ENCODE peak calls at places on chromosomes 2 and 18, in four cellular contexts. S is HCT116, C is astrocyte, M is K562. D is an unnamed sample.

GRCh38 chr18:55248497-55248896 is 289.2 kb upstream of the CCDC68 start:
- DNase-seq in C (no peak), S (no peak), M (no peak), D (no peak)

GRCh38 chr2:26469092-26469710 is 8.7 kb downstream of the OTOF start:
- DNase-seq in M (peak), C (peak), S (peak), D (peak)

GRCh38 chr2:61438670-61439069 is 32.2 kb downstream of the USP34 start:
- DNase-seq in S (no peak), C (no peak), M (no peak), D (no peak)

GRCh38 chr2:65159921-65160320 is 30.0 kb upstream of the RAB1A start:
- DNase-seq in C (no peak), S (no peak), M (no peak), D (no peak)

GRCh38 chr18:41719808-41720207 is 235.2 kb upstream of the PIK3C3 start:
- DNase-seq in M (no peak), C (peak), S (no peak), D (peak)

GRCh38 chr2:120651818-120652217 is 83.8 kb upstream of the GLI2 start:
- DNase-seq in S (no peak), C (no peak), M (no peak), D (no peak)

GRCh38 chr2:163264376-163264775 is 425.8 kb upstream of the KCNH7 start:
- DNase-seq in M (no peak), S (no peak), C (peak), D (no peak)

GRCh38 chr2:41827354-41827971 is 220.4 kb upstream of the PKDCC start:
- DNase-seq in C (no peak), S (no peak), M (no peak), D (no peak)

GRCh38 chr2:96642564-96643350 is at the start of gene FER1L5:
- DNase-seq in M (no peak), C (peak), S (peak), D (no peak)

GRCh38 chr18:74596959-74597661 is 560 bp upstream of the ZNF407 start:
- DNase-seq in S (no peak), C (peak), M (peak), D (peak)

GRCh38 chr18:474416-474815 is 26.1 kb downstream of the COLEC12 start:
- DNase-seq in M (no peak), C (peak), S (no peak), D (no peak)

GRCh38 chr2:26691881-26692813 is at the start of gene KCNK3:
- DNase-seq in S (no peak), C (peak), M (peak), D (peak)

GRCh38 chr18:77271720-77272481 is 22.3 kb downstream of the GALR1 start:
- DNase-seq in C (peak), S (no peak), M (no peak), D (no peak)

GRCh38 chr2:64595397-64596160 is 58.1 kb downstream of the SERTAD2 start:
- DNase-seq in M (no peak), S (peak), C (peak), D (no peak)

GRCh38 chr18:27130029-27130428 is 55.1 kb downstream of the CHST9 start:
- DNase-seq in M (no peak), S (no peak), C (no peak), D (no peak)

GRCh38 chr2:54416166-54416798 is 39.8 kb upstream of the SPTBN1 start:
- DNase-seq in C (no peak), S (no peak), M (no peak), D (peak)

GRCh38 chr2:240965296-240965904 is 33.0 kb upstream of the SNED1 start:
- DNase-seq in C (no peak), M (no peak), S (no peak), D (no peak)

GRCh38 chr18:6056171-6056932 is 161.0 kb upstream of the TMEM200C start:
- DNase-seq in C (peak), S (no peak), M (no peak), D (peak)

GRCh38 chr18:8977701-8978100 is 124.8 kb upstream of the NDUFV2 start:
- DNase-seq in M (no peak), C (no peak), S (no peak), D (no peak)

GRCh38 chr2:118121101-118121500 is 32.8 kb downstream of the INSIG2 start:
- DNase-seq in C (no peak), S (no peak), M (no peak), D (peak)

GRCh38 chr2:105671156-105671555 is 73.6 kb upstream of the NCK2 start:
- DNase-seq in S (no peak), C (peak), M (no peak), D (no peak)

GRCh38 chr2:64952113-64952895 is 36.9 kb upstream of the SLC1A4 start:
- DNase-seq in C (no peak), M (no peak), S (no peak), D (no peak)

GRCh38 chr2:99488999-99489757 is 639 bp downstream of the REV1 start:
- DNase-seq in C (peak), M (peak), S (no peak), D (peak)

GRCh38 chr2:212536385-212537310 is 2.0 kb downstream of the ERBB4 start:
- DNase-seq in S (no peak), M (no peak), C (no peak), D (peak)

GRCh38 chr2:134287323-134287722 is 33.5 kb downstream of the MGAT5 start:
- DNase-seq in S (no peak), C (no peak), M (no peak), D (no peak)

DNA sequence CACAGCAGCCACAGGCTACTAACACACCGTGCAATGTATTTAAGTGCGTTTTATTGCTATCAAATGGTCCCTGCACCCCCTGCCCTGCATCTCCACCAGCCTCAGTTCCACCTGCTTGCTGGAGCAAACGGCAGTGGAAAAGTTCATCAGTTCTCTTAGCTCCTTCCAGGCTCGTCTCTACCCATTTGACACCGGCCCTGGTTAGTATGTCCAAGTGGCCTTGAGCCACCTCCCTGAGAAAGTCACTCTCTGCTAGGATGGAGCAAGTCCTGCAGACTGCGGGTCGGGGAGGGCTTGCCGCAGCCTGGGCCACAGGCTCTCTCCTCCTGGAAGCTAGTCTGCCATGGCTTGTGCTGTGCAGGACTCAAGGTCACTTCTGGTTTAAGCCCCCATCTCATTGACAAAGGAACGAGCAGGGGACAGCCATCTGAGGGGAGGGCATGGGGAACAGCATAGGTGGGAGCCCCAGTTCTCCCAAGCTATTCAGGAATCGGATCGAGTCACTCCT is 74.9 kb downstream of the RHOB start:
- DNase-seq in M (no peak), C (no peak), S (no peak), D (no peak)
- TF ChIP-seq EZH2 in M (no peak), C (no peak), S (no peak), D (no peak)

DNA sequence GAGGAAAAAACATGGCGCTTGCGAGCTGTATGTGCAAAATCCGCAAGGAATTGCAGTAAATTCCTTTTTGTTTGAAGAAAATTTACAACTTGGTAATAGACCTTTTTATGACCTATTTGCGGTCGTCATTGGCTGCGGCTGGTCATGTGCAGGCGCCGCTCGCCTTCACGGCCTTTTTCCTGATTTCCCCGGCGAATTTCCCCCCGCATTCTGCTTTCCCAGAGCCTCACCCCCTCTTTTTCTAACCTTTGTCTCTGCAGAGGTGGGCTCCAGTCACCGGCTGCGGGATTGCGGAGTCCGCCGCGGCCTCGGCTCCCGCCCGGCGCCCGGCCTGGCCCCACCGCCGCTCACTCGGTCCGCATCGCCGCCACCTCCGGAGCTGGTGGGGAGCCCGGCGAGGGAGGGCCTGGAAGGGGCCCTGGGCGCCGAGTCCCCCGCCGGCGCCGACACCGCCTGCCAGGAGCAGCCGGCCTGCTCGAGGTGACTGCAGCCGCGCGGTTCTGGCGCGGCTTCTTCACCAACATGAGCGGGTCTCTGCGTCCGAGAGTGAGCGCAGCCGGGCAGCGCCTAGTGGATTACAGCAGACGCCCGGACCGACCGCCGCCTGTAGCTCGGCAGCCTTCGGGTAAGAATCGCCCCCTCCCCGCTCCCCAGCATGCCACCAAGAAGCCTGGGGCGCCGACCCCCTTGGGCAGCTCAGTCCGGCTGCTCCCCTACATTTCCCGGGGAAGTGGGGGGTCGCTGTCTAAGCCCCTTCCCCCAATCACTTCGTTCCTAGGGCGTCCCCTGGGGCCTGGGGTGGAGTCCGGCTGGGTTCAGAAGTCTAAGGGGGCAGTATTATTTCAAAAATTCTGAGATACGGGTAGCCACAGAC is 7.1 kb downstream of the HOXD8 start:
- DNase-seq in S (no peak), C (no peak), M (no peak), D (peak)
- TF ChIP-seq EZH2 in S (no peak), C (peak), M (no peak), D (no peak)

GRCh38 chr2:70767699-70768584 is at the start of gene ADD2:
- DNase-seq in C (peak), S (no peak), M (peak), D (peak)
- TF ChIP-seq EZH2 in C (peak), S (no peak), M (no peak), D (peak)

DNA sequence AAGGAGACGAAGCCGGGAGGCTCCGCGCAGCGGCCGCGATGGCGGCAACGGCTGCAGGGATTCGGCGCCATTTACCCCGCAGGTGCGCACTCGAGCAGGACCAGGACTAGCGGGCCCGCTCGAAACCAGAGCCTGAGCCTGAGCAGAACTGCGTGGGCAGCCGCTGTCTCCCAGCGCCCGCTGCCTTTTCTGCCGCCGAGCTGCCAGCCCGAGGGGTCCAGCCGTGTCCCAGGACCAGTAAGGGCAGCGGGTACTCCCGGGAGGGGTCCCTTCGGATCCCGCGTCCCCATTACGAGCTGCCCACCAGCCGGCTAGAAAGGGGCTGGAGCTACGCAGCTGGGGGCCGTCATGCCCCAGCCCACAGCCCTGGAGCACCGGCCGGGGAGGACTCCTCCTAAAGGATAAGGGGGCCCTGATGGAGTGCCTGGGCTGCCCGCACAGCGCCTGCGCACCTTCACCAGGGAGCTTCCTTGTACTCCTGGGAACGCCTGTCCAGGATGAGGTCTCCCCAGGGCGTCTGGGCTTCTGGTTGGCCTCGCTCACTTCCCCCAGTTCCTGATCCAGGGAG is 9.9 kb downstream of the ALPP start:
- DNase-seq in S (no peak), C (no peak), M (no peak), D (no peak)
- TF ChIP-seq EZH2 in S (no peak), C (no peak), M (no peak), D (no peak)

GRCh38 chr2:174333502-174334277 is 1.1 kb upstream of the SP9 start:
- DNase-seq in M (no peak), S (no peak), C (no peak), D (no peak)
- TF ChIP-seq EZH2 in M (no peak), S (no peak), C (peak), D (peak)

GRCh38 chr2:156331572-156332451 is 709 bp downstream of the NR4A2 start:
- DNase-seq in C (peak), M (peak), S (no peak), D (peak)
- TF ChIP-seq EZH2 in C (no peak), M (no peak), S (no peak), D (no peak)

GRCh38 chr2:239179851-239180371 is 220.9 kb downstream of the HDAC4 start:
- DNase-seq in C (no peak), M (no peak), S (no peak), D (no peak)

GRCh38 chr2:239181074-239181581 is 219.7 kb downstream of the HDAC4 start:
- DNase-seq in M (no peak), C (no peak), S (no peak), D (no peak)

GRCh38 chr2:239182981-239183791 is 217.6 kb downstream of the HDAC4 start:
- DNase-seq in C (no peak), M (no peak), S (no peak), D (no peak)

GRCh38 chr2:239180526-239181073 is 220.2 kb downstream of the HDAC4 start:
- DNase-seq in S (no peak), C (no peak), M (no peak), D (no peak)

GRCh38 chr2:239181601-239182471 is 219.0 kb downstream of the HDAC4 start:
- DNase-seq in S (no peak), M (no peak), C (no peak), D (no peak)
- TF ChIP-seq EZH2 in S (no peak), M (no peak), C (no peak), D (no peak)